ENCODE peak calls at places on chromosomes 2 and 18, in four cellular contexts. V is psoas muscle, N is choroid plexus epithelial cell, Q is HCT116. P is an unnamed sample.

GRCh38 chr2:65386340-65386739 is 46.1 kb downstream of the SPRED2 start:
- DNase-seq in V (no peak), N (peak), Q (no peak), P (no peak)

GRCh38 chr2:16654775-16655456 is 10.7 kb downstream of the CYRIA start:
- DNase-seq in V (no peak), N (no peak), Q (no peak), P (no peak)

GRCh38 chr18:76446321-76446720 is 48.7 kb downstream of the ZNF516 start:
- DNase-seq in V (no peak), N (no peak), Q (no peak), P (no peak)

GRCh38 chr2:56801770-56802169 is 618.0 kb downstream of the CCDC85A start:
- DNase-seq in V (no peak), N (no peak), Q (no peak), P (peak)

GRCh38 chr18:66872277-66872676 is 268.4 kb upstream of the CDH19 start:
- DNase-seq in V (no peak), N (peak), Q (no peak), P (no peak)

GRCh38 chr2:65666156-65666725 is 233.8 kb upstream of the SPRED2 start:
- DNase-seq in V (no peak), N (peak), Q (no peak), P (peak)

GRCh38 chr18:48488388-48488850 is 50.4 kb upstream of the CTIF start:
- DNase-seq in V (no peak), N (peak), Q (peak), P (peak)

GRCh38 chr2:156023266-156023879 is 309.1 kb downstream of the NR4A2 start:
- DNase-seq in V (no peak), N (no peak), Q (no peak), P (no peak)

GRCh38 chr2:36770542-36771287 is 74.2 kb downstream of the VIT start:
- DNase-seq in V (peak), N (peak), Q (peak), P (no peak)

GRCh38 chr2:10042301-10043161 is 819 bp upstream of the KLF11 start:
- DNase-seq in V (peak), N (peak), Q (no peak), P (no peak)

GRCh38 chr2:202716953-202717597 is 82.3 kb downstream of the FAM117B start:
- DNase-seq in V (no peak), N (no peak), Q (no peak), P (no peak)

GRCh38 chr2:170122883-170123547 is 54.9 kb upstream of the MYO3B start:
- DNase-seq in V (no peak), N (peak), Q (peak), P (no peak)

GRCh38 chr18:22422909-22423548 is 5.3 kb upstream of the CTAGE1 start:
- DNase-seq in V (no peak), N (peak), Q (no peak), P (peak)

GRCh38 chr2:79512442-79513401 is at the start of gene CTNNA2:
- DNase-seq in V (no peak), N (peak), Q (no peak), P (no peak)

GRCh38 chr18:70288851-70289328 is at the start of gene SOCS6:
- DNase-seq in V (peak), N (peak), Q (no peak), P (peak)

GRCh38 chr2:62375051-62375450 is 130.9 kb downstream of the TMEM17 start:
- DNase-seq in V (no peak), N (no peak), Q (no peak), P (no peak)

GRCh38 chr2:233221378-233222063 is 30.0 kb upstream of the ATG16L1 start:
- DNase-seq in V (no peak), N (no peak), Q (no peak), P (no peak)

GRCh38 chr2:119216994-119217393 is 6.6 kb upstream of the STEAP3 start:
- DNase-seq in V (no peak), N (no peak), Q (no peak), P (no peak)

GRCh38 chr2:218831378-218831990 is at the start of gene PRKAG3:
- DNase-seq in V (peak), N (no peak), Q (no peak), P (no peak)

GRCh38 chr18:10232062-10232461 is 222.4 kb upstream of the APCDD1 start:
- DNase-seq in V (no peak), N (peak), Q (no peak), P (no peak)

GRCh38 chr2:12715878-12716249 is 872 bp upstream of the TRIB2 start:
- DNase-seq in V (peak), N (peak), Q (peak), P (no peak)

GRCh38 chr2:131104487-131105155 is 515 bp upstream of the PLEKHB2 start:
- DNase-seq in V (peak), N (peak), Q (peak), P (no peak)

GRCh38 chr2:27255187-27255586 is 7.7 kb downstream of the SLC30A3 start:
- DNase-seq in V (no peak), N (no peak), Q (no peak), P (no peak)

GRCh38 chr18:21262979-21263378 is 20.9 kb downstream of the GREB1L start:
- DNase-seq in V (no peak), N (no peak), Q (no peak), P (no peak)

GRCh38 chr2:20015482-20016083 is 3.1 kb upstream of the MATN3 start:
- DNase-seq in V (no peak), N (peak), Q (peak), P (peak)

GRCh38 chr2:101698419-101699190 is 1.1 kb downstream of the MAP4K4 start:
- DNase-seq in V (no peak), N (peak), Q (peak), P (no peak)

GRCh38 chr18:44826418-44827259 is 146.0 kb downstream of the SETBP1 start:
- DNase-seq in V (peak), N (peak), Q (no peak), P (peak)

GRCh38 chr2:230643576-230644291 is 68.9 kb upstream of the CAB39 start:
- DNase-seq in V (no peak), N (no peak), Q (no peak), P (no peak)

GRCh38 chr2:238864207-238865014 is 16.5 kb downstream of the TWIST2 start:
- DNase-seq in V (peak), N (peak), Q (peak), P (peak)

GRCh38 chr2:127906206-127906926 is 20.6 kb upstream of the AMMECR1L start:
- DNase-seq in V (no peak), N (no peak), Q (no peak), P (no peak)

GRCh38 chr18:42545825-42546224 is 569.7 kb downstream of the RIT2 start:
- DNase-seq in V (no peak), N (peak), Q (no peak), P (no peak)

GRCh38 chr2:33023732-33024301 is 77.1 kb downstream of the LTBP1 start:
- DNase-seq in V (no peak), N (no peak), Q (no peak), P (no peak)

GRCh38 chr2:197211881-197212342 is 98.7 kb downstream of the ANKRD44 start:
- DNase-seq in V (no peak), N (no peak), Q (no peak), P (no peak)

GRCh38 chr18:36064027-36064808 is 3.1 kb downstream of the RPRD1A start:
- DNase-seq in V (no peak), N (no peak), Q (no peak), P (no peak)

DNA sequence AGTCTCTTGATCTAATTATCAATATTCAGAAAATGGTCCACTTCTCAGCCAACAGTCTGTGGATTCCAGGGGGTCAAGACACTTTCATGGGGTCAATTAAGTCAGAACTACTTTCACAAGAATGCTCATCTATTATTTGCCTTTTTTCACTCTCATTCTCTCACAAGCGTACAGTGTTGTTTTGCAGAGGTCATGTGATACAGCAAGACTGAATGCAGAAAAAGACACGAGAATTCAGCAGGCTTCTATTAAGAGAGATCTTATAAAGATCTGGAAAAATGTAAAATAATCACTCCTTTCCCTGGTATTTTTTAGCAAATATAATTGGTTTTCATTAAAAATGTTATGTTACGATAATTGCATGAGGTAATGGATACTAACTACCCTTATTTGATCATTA is 8.7 kb downstream of the RPRD1A start:
- DNase-seq in V (no peak), N (no peak), Q (no peak), P (no peak)
- H3K4me3 ChIP-seq in V (no peak), N (no peak), Q (no peak), P (no peak)

GRCh38 chr2:145431181-145431951 is 911.4 kb upstream of the ZEB2 start:
- DNase-seq in V (no peak), N (no peak), Q (no peak), P (no peak)
- TF ChIP-seq CTCF in V (no peak), N (peak), Q (no peak), P (no peak)

DNA sequence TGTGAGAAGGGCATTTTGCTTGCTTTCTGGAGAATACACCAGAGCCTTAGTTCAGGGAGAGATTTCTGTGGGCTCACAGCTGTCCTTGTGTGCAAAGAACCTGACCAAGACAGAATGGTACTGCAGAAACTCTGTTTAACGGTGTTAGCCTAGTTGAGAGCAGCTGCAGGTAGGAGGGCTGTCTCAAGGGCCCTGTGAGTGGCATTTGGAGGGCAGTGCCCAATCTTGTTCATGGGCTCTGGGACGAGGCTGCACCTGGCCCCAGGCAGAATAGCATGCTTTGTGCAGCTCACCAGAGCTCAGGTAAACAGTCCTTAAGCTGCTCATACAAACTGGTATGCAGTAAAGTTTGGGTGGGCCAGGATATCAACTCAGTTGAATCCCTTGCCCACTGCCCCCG is 16.9 kb upstream of the RGPD4 start:
- DNase-seq in V (no peak), N (no peak), Q (no peak), P (no peak)
- H3K4me3 ChIP-seq in V (no peak), N (no peak), Q (no peak), P (no peak)

DNA sequence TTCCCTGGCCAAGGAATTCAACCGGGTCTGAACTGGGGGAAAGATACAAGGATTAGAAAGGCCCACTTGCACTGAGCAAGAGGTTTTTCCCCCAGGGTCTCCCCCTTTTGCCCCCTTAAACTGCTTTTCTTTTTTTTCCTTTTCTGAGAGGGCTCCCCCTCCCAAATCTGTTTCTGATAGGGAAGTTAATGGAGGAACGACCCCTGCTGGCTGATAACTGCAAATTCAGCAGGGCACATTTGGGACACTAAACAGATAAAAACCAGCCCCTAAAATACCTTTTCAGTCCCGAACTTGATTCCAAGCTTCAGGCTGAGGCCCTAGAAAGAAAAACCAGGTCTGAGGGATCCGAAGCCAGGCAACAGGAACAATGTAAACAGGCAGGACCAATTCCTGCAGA is 1012.4 kb upstream of the CRIM1 start:
- DNase-seq in V (no peak), N (no peak), Q (no peak), P (no peak)
- TF ChIP-seq CTCF in V (no peak), N (no peak), Q (peak), P (no peak)

GRCh38 chr2:135531231-135532197 is at the start of gene R3HDM1:
- DNase-seq in V (peak), N (peak), Q (peak), P (peak)

GRCh38 chr2:135530313-135531230 is at the start of gene ZRANB3:
- DNase-seq in V (peak), N (peak), Q (peak), P (peak)

GRCh38 chr2:135528006-135528405 is 3.0 kb downstream of the ZRANB3 start:
- DNase-seq in V (no peak), N (no peak), Q (no peak), P (no peak)

DNA sequence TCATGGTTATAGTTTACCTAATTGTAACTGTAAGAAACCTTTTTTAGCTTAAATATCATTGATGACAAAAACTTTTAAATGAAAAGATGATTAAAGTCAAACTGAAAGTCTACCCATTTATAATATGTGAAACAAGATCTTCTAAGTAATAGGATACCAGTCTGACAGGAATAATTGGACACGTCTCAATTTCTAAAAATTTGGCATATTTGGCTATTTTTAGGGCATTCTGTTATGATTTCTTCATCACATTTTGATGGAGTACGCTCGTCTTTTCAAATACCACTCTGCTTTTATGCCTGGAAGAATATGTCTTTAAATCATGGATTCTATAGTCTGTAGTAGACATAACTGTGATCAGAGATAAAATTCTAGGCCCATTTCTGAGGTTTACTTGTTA is 1.3 kb downstream of the R3HDM1 start:
- DNase-seq in V (no peak), N (peak), Q (no peak), P (no peak)
- H3K4me3 ChIP-seq in V (peak), N (peak), Q (peak), P (peak)

GRCh38 chr2:71801969-71802368 is 345.7 kb downstream of the CYP26B1 start:
- DNase-seq in V (peak), N (peak), Q (peak), P (no peak)
- TF ChIP-seq CTCF in V (peak), N (peak), Q (peak), P (peak)

P was measured in AG09309.